ENCODE peak calls at places on chromosomes 16 and 17, in seven cellular contexts. L is IMR-90, R is H9, V is neuronal stem cell, B is H1, X is mesenchymal stem cell, K is trophoblast cell. E is an unnamed sample.

GRCh38 chr16:80889779-80890359 is 85.5 kb upstream of the CDYL2 start:
- DNase-seq in X (no peak), K (no peak), B (no peak), L (no peak), R (no peak), V (no peak), E (no peak)

GRCh38 chr16:23060458-23061320 is 88.6 kb downstream of the USP31 start:
- DNase-seq in X (peak; percentile 75), B (peak; percentile 83), V (peak; percentile 64), L (peak; percentile 77), K (peak; percentile 88), R (peak; percentile 61), E (peak; percentile 69)

GRCh38 chr17:39225974-39226683 is 384 bp upstream of the STAC2 start:
- DNase-seq in V (peak; percentile 91), B (peak; percentile 98), L (peak; percentile 20), R (peak; percentile 100), K (no peak), X (peak; percentile 50), E (peak; percentile 91)

GRCh38 chr17:50511058-50511457 is 2.8 kb downstream of the MYCBPAP start:
- DNase-seq in X (peak; percentile 82), B (no peak), R (no peak), L (peak; percentile 50), V (no peak), K (peak; percentile 80), E (peak; percentile 35)

GRCh38 chr17:40993856-40994255 is at the start of gene KRTAP3-3:
- DNase-seq in X (no peak), R (no peak), L (no peak), K (no peak), V (no peak), B (no peak), E (peak; percentile 30)

GRCh38 chr17:21392257-21392656 is 16.1 kb downstream of the KCNJ12 start:
- DNase-seq in X (no peak), V (no peak), K (no peak), R (no peak), B (no peak), L (no peak), E (no peak)

GRCh38 chr16:84585472-84585871 is 32.4 kb downstream of the COTL1 start:
- DNase-seq in L (no peak), V (no peak), X (no peak), K (no peak), R (peak; percentile 22), B (no peak), E (no peak)

GRCh38 chr17:1367351-1367745 is 32.7 kb downstream of the YWHAE start:
- DNase-seq in R (no peak), V (no peak), L (peak; percentile 31), X (no peak), B (no peak), K (no peak), E (no peak)

GRCh38 chr17:18184143-18185007 is 747 bp downstream of the ALKBH5 start:
- DNase-seq in R (peak; percentile 61), K (peak; percentile 61), L (peak; percentile 55), B (peak; percentile 65), X (peak; percentile 75), V (peak; percentile 33), E (peak; percentile 68)

GRCh38 chr17:39921323-39921722 is 2.9 kb upstream of the GSDMB start:
- DNase-seq in X (no peak), R (no peak), V (no peak), K (no peak), B (no peak), L (no peak), E (no peak)

GRCh38 chr17:1193300-1193699 is 13.5 kb upstream of the ABR start:
- DNase-seq in L (no peak), B (no peak), V (no peak), X (no peak), K (no peak), R (no peak), E (no peak)

GRCh38 chr16:48366165-48367093 is 18.8 kb downstream of the SIAH1 start:
- DNase-seq in R (peak; percentile 56), L (peak; percentile 90), B (no peak), K (peak; percentile 42), X (peak; percentile 90), V (no peak), E (peak; percentile 93)

GRCh38 chr16:381788-382717 is at the start of gene PGAP6:
- DNase-seq in B (peak; percentile 70), K (peak; percentile 78), R (no peak), L (peak; percentile 33), V (no peak), X (peak; percentile 44), E (no peak)

GRCh38 chr16:56337858-56338325 is 87.5 kb downstream of the AMFR start:
- DNase-seq in V (no peak), L (no peak), B (no peak), R (no peak), K (no peak), X (no peak), E (no peak)

GRCh38 chr16:49625311-49626035 is 230.4 kb downstream of the ZNF423 start:
- DNase-seq in B (peak; percentile 17), V (no peak), K (no peak), L (no peak), X (no peak), R (peak; percentile 13), E (no peak)

GRCh38 chr17:43393944-43394482 is 4.8 kb upstream of the ARL4D start:
- DNase-seq in R (peak; percentile 91), L (peak; percentile 83), B (peak; percentile 97), K (peak; percentile 95), X (peak; percentile 83), V (peak; percentile 92), E (peak; percentile 89)

GRCh38 chr16:73717266-73718057 is 579.2 kb upstream of the PSMD7 start:
- DNase-seq in V (no peak), L (no peak), X (no peak), R (no peak), B (no peak), K (no peak), E (no peak)

GRCh38 chr17:8164815-8165131 is 2.0 kb upstream of the VAMP2 start:
- DNase-seq in B (no peak), L (no peak), X (no peak), K (no peak), V (no peak), R (no peak), E (no peak)

DNA sequence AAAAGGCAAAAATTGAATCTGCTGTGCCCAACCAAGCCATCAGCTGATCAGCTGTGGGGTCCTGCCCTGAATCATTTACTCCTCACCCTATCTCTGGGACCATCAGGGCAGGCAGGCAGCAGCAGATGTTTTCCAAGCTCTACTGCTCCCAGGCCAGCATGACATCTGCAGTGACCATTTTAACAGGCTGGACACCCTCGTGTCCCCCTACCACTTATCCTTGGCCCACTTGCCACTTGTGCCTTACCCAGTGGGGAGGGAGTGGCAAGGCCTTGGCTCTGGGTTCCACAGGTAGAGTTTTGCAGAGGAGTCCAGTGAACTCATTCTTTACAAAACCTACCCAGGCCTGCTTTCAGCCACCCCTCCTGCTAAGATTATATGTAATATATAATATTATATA is 12.0 kb upstream of the CA4 start:
- DNase-seq in V (no peak), X (no peak), L (no peak), R (no peak), K (no peak), B (peak; percentile 11), E (no peak)
- H2AK5ac ChIP-seq in V (no peak overlapping the region), X (no peak overlapping the region), L (no peak overlapping the region), R (no peak overlapping the region), K (no peak overlapping the region), B (no peak overlapping the region), E (no peak overlapping the region)

GRCh38 chr17:77754956-77755355 is 203.5 kb upstream of the TNRC6C start:
- DNase-seq in K (no peak), L (no peak), V (no peak), B (no peak), X (no peak), R (no peak), E (no peak)

GRCh38 chr17:77756028-77756427 is 202.5 kb upstream of the TNRC6C start:
- DNase-seq in V (no peak), B (no peak), L (no peak), K (no peak), X (no peak), R (no peak), E (no peak)

GRCh38 chr17:77753691-77754265 is 204.7 kb upstream of the TNRC6C start:
- DNase-seq in K (no peak), L (no peak), X (no peak), R (no peak), B (no peak), V (no peak), E (no peak)

GRCh38 chr17:77755410-77755963 is 203.0 kb upstream of the TNRC6C start:
- DNase-seq in L (no peak), K (no peak), X (no peak), R (no peak), V (no peak), B (no peak), E (no peak)

DNA sequence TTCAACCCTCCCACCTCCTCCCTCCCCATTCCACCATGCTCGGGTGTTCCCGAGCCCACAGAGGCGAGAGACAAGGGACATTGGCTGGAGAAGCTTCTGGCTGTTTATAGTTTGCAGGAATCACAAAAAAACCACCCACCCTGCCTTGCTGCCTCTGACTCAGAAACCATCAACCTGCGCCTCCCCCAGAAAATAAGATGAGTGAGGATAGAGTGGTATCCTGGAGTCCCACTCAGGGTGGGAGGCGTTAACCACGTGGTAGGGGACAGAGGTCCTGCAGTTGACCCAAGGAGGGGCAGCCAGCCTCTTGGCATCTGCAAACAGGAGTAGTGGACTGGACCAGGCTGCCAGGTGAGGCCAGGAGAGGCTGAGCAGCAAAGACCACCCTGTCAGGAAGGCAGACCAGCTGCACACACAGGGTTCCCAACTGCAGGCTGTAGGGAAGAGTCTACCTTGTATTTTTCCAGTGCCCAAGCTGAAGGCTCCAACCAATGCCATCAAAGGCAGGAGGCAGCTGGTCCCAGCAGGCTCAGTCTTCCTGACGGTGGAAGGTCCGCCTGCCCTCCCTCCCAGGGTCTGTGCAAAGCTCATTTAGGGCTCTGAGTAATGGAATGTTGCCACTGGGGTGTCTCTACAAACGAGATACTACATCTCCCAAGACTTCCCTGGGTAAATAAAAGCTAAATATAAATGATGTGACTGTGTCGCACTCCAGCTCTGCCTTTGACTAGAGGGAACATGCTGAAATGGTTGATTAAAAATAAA is 201.5 kb upstream of the TNRC6C start:
- DNase-seq in B (no peak), X (no peak), K (no peak), L (no peak), R (no peak), V (no peak), E (no peak)
- H2AK5ac ChIP-seq in B (no peak overlapping the region), X (no peak overlapping the region), K (no peak overlapping the region), L (no peak overlapping the region), R (no peak overlapping the region), V (peak overlapping the region; percentile 92), E (no peak overlapping the region)

DNA sequence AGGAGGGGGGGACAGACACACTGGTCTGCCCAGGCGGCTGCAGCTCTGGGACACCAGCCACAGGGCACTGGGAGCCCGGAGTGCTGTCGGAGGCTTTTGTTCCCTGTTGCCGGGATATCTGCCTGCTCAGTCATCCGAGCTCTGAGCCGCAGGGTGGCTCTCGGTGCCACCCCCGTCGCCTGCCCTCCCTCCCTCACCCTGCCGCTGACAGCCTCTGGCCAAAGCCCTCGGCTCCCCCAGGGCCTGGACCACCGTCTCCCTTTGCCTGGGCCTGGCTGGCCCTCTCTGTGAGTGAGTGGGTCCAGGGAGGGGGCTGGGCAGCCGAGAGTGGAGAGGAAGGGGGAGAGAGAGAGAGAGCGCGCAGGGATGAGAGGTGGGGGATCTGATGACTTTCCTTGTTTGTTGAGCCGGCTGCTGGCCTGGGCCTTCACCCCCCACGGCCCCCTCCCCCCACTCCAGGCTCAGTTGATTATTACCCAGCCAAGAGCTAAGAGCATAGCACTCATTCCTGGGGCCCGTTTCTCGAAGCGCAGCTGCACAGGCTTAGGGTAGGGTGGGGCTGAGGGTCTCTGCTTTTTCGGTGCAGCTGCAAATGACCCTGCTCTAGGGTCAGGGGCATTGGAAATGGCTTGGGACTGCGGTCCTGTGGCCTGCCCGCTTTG is 2.7 kb downstream of the FOXJ1 start:
- DNase-seq in R (peak; percentile 66), X (peak; percentile 19), L (no peak), K (no peak), V (peak; percentile 77), B (peak; percentile 72), E (peak; percentile 66)
- H2AK5ac ChIP-seq in R (no peak overlapping the region), X (peak overlapping the region; percentile 93), L (no peak overlapping the region), K (no peak overlapping the region), V (peak overlapping the region; percentile 100), B (peak overlapping the region; percentile 70), E (no peak overlapping the region)

GRCh38 chr17:78963378-78963777 is 16.3 kb downstream of the LGALS3BP start:
- DNase-seq in B (no peak), V (no peak), K (no peak), X (no peak), L (no peak), R (no peak), E (no peak)
- H2AK5ac ChIP-seq in B (no peak overlapping the region), V (no peak overlapping the region), K (peak overlapping the region; percentile 39), X (no peak overlapping the region), L (peak overlapping the region; percentile 63), R (no peak overlapping the region), E (no peak overlapping the region)

E was measured in mesendoderm.